ENCODE peak calls at places on chromosomes 12 and 14, in eight cellular contexts. R, G, E, J, P, D, F and Y are unnamed samples.

GRCh38 chr14:64114796-64115195 is 179.4 kb downstream of the ESR2 start:
- DNase-seq in R (no peak), G (no peak), E (no peak), J (no peak), P (no peak), D (no peak), F (no peak), Y (no peak)

GRCh38 chr14:72810201-72810600 is 83.7 kb downstream of the DPF3 start:
- DNase-seq in R (no peak), G (peak), E (no peak), J (no peak), P (no peak), D (no peak), F (no peak), Y (no peak)

GRCh38 chr14:73785336-73785833 is 66.2 kb upstream of the PTGR2 start:
- DNase-seq in R (peak), G (peak), E (peak), J (no peak), P (peak), D (peak), F (peak), Y (no peak)

GRCh38 chr14:96309128-96309906 is 53.3 kb downstream of the BDKRB1 start:
- DNase-seq in R (no peak), G (no peak), E (no peak), J (no peak), P (no peak), D (no peak), F (no peak), Y (peak)

GRCh38 chr14:51351997-51352396 is 112.0 kb downstream of the TMX1 start:
- DNase-seq in R (no peak), G (no peak), E (no peak), J (no peak), P (no peak), D (no peak), F (no peak), Y (no peak)

GRCh38 chr12:98418357-98419075 is 96.9 kb upstream of the TMPO start:
- DNase-seq in R (no peak), G (peak), E (peak), J (peak), P (peak), D (no peak), F (peak), Y (peak)

GRCh38 chr14:92579244-92579643 is 65.7 kb downstream of the RIN3 start:
- DNase-seq in R (no peak), G (peak), E (no peak), J (no peak), P (no peak), D (no peak), F (no peak), Y (no peak)

GRCh38 chr14:26104686-26105085 is 493.1 kb downstream of the NOVA1 start:
- DNase-seq in R (no peak), G (no peak), E (no peak), J (no peak), P (no peak), D (no peak), F (no peak), Y (no peak)

GRCh38 chr12:3972576-3972975 is 99.4 kb upstream of the PARP11 start:
- DNase-seq in R (no peak), G (no peak), E (no peak), J (no peak), P (no peak), D (no peak), F (no peak), Y (no peak)

GRCh38 chr12:100234591-100235304 is 32.1 kb downstream of the DEPDC4 start:
- DNase-seq in R (peak), G (peak), E (no peak), J (peak), P (peak), D (no peak), F (peak), Y (peak)

GRCh38 chr12:47772094-47772660 is 861 bp upstream of the SLC48A1 start:
- DNase-seq in R (no peak), G (no peak), E (no peak), J (no peak), P (no peak), D (no peak), F (no peak), Y (no peak)

GRCh38 chr12:90951418-90952110 is 3.4 kb downstream of the CCER1 start:
- DNase-seq in R (no peak), G (no peak), E (no peak), J (no peak), P (no peak), D (no peak), F (no peak), Y (no peak)

GRCh38 chr12:82097438-82097837 is 260.7 kb downstream of the CCDC59 start:
- DNase-seq in R (no peak), G (no peak), E (no peak), J (no peak), P (no peak), D (no peak), F (no peak), Y (no peak)

GRCh38 chr12:55733021-55733555 is 4.3 kb upstream of the CD63 start:
- DNase-seq in R (no peak), G (no peak), E (no peak), J (no peak), P (no peak), D (no peak), F (no peak), Y (no peak)

GRCh38 chr12:57260366-57260765 is 9.4 kb upstream of the STAC3 start:
- DNase-seq in R (no peak), G (no peak), E (no peak), J (no peak), P (no peak), D (no peak), F (no peak), Y (no peak)

GRCh38 chr12:54419088-54419887 is at the start of gene ITGA5:
- DNase-seq in R (no peak), G (peak), E (peak), J (peak), P (peak), D (peak), F (no peak), Y (peak)

GRCh38 chr12:7142057-7142644 is 12.0 kb downstream of the CLSTN3 start:
- DNase-seq in R (peak), G (peak), E (peak), J (peak), P (peak), D (peak), F (no peak), Y (peak)

GRCh38 chr14:31360919-31361662 is 59.3 kb downstream of the HEATR5A start:
- DNase-seq in R (no peak), G (peak), E (no peak), J (no peak), P (peak), D (no peak), F (no peak), Y (no peak)

GRCh38 chr14:57057803-57058202 is 210.9 kb downstream of the EXOC5 start:
- DNase-seq in R (no peak), G (no peak), E (no peak), J (no peak), P (no peak), D (no peak), F (no peak), Y (no peak)
- TF ChIP-seq CTCF in R (no peak), G (no peak), E (no peak), J (no peak), P (no peak), D (no peak), F (no peak), Y (no peak)

DNA sequence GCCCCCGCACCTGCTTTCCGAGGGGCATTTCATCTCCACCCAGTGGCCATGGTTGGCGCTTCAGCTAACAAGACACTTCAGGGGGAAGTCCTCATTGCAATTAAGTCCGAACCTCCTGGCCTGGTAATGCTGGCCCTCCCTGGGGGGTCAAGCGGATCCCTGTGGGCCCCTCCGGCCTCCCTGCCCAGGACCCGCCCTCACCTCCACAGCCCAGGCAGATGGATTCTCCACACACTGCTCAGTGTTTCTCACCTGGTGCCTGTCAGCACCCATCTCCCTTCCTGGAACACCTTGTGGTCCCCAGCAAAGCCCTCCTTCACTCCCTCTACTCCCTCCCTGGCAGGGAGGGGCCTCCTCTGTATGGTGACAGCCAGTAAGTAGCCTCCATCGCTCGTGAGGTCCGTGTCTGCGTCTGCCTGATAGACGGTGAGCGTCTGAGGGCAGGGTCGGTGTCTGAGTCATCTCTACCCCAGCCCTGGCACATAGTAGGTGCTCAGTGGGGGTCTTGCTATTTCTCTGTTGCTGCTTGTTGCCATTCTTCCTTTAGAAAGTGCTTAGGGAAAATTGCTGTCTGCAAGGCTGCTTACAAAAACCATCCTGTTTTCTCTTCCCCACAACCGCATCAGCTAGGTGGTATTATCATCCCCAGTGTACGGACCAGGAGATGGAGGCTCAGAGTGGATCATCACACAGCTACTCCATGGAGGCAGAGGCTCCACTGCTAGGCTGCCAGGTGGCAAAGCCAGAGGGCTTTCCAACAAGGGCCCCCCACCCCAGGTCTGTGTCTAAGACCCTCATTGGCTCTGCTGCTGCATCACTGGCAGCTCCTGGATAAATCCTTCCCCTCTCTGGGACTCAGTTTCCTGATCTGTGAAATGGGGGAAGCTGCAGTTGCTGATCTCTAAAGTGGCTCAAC is 39.7 kb upstream of the EML1 start:
- DNase-seq in R (no peak), G (no peak), E (no peak), J (no peak), P (no peak), D (no peak), F (no peak), Y (no peak)
- TF ChIP-seq CTCF in R (peak), G (no peak), E (no peak), J (no peak), P (no peak), D (no peak), F (no peak), Y (no peak)

GRCh38 chr14:69059658-69060648 is 80.9 kb upstream of the ACTN1 start:
- DNase-seq in R (no peak), G (peak), E (no peak), J (no peak), P (peak), D (no peak), F (peak), Y (no peak)

GRCh38 chr14:69054030-69054429 is 74.9 kb upstream of the ACTN1 start:
- DNase-seq in R (no peak), G (no peak), E (no peak), J (no peak), P (no peak), D (no peak), F (no peak), Y (no peak)

GRCh38 chr14:69055973-69056372 is 76.9 kb upstream of the ACTN1 start:
- DNase-seq in R (no peak), G (no peak), E (no peak), J (no peak), P (no peak), D (no peak), F (no peak), Y (no peak)

GRCh38 chr14:69055125-69055524 is 76.0 kb upstream of the ACTN1 start:
- DNase-seq in R (no peak), G (peak), E (no peak), J (no peak), P (peak), D (no peak), F (peak), Y (no peak)

DNA sequence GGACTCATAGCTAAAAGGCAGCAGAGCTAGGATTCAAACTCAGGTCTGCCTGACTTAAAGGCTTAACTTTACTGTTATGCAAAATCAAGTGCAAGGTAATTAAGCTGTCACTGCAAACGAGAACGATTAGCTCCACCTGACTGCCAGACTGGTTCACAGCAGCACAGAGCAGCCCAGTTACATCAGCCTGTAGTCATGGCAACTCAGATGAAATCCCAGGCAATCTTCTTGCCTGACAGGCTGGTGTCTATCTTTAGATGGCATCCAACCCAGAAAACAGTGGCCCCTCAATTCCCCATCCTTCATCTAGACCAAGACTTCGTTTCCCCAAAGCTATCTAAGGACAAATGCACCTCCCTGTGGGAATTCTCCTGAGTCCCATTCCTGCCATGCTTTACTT is 77.3 kb upstream of the ACTN1 start:
- DNase-seq in R (no peak), G (no peak), E (no peak), J (no peak), P (peak), D (no peak), F (no peak), Y (no peak)
- TF ChIP-seq CTCF in R (no peak), G (no peak), E (no peak), J (no peak), P (no peak), D (no peak), F (no peak), Y (no peak)

GRCh38 chr12:39618701-39619100 is 902 bp downstream of the ABCD2 start:
- DNase-seq in R (peak), G (no peak), E (no peak), J (no peak), P (no peak), D (no peak), F (no peak), Y (no peak)

GRCh38 chr12:39619316-39619659 is 315 bp downstream of the ABCD2 start:
- DNase-seq in R (peak), G (no peak), E (no peak), J (no peak), P (no peak), D (no peak), F (no peak), Y (no peak)

GRCh38 chr12:39621670-39622069 is 2.1 kb upstream of the ABCD2 start:
- DNase-seq in R (no peak), G (no peak), E (no peak), J (no peak), P (no peak), D (no peak), F (no peak), Y (no peak)

GRCh38 chr12:39620664-39621658 is 1.4 kb upstream of the ABCD2 start:
- DNase-seq in R (peak), G (peak), E (no peak), J (peak), P (no peak), D (no peak), F (no peak), Y (no peak)

GRCh38 chr12:39619660-39620433 is at the start of gene ABCD2:
- DNase-seq in R (peak), G (peak), E (peak), J (peak), P (peak), D (peak), F (peak), Y (peak)
- TF ChIP-seq CTCF in R (peak), G (no peak), E (no peak), J (no peak), P (peak), D (no peak), F (no peak), Y (no peak)

DNA sequence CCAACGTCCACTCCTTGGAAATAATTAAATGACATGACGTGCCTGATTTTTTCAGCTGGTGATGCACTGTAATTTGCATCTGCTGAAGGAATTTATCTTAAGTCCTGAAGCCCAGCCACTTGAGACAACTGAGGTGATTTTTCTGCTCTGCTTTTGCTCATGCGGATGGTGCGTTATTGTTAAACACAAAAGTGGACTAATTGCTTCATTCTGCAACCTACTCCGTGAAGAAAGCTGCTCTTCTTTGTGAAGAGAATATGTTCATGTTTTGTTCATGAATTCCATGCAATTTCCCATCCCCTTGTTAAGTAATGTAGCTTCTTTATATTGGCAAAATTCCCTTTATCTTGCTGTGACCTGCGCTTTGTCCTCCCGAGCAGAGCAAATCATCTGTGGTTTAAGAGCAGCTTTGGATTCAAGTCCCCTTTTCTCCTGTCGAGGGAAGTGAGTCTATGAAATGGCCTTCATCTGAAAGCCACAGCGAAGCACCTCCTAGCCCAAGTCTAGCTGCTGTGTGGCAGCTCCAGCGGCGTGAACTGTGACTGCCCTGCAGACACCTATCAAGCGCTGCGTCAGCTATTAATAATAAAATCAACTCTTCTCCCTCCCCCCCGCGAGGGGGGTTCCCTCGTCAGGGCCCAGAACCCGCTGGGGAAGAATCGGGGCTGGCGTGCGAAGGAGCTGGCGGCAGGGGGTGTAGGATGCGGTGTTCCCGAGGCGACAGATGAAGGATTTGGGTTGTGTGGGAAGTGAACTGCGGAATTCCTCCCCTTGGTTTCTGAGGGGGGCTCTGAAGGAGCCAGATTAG is 867 bp upstream of the ATP2A2 start:
- DNase-seq in R (peak), G (peak), E (no peak), J (peak), P (peak), D (peak), F (no peak), Y (peak)
- TF ChIP-seq CTCF in R (peak), G (no peak), E (no peak), J (no peak), P (no peak), D (no peak), F (no peak), Y (no peak)

DNA sequence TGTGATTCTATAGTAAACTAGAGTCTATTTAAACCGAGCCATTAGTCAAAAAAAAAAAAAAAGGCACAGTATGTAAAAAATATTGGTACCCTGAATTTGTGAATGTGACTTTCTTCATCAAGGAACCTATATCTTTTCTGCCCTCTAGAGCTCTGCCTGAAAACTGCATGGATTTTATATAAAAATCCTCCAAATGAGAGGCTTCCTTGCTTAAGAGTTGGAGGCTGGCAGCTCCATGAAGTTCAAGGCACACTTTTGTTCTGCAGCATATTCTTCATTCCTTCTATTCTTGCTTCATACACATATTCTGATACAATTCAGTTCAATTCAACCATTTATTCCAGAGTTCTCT is 23.1 kb upstream of the NKX2-8 start:
- DNase-seq in R (no peak), G (peak), E (no peak), J (no peak), P (no peak), D (no peak), F (no peak), Y (no peak)
- TF ChIP-seq CTCF in R (no peak), G (peak), E (no peak), J (no peak), P (peak), D (no peak), F (no peak), Y (no peak)

GRCh38 chr14:104968541-104969401 is 9.4 kb downstream of the AHNAK2 start:
- DNase-seq in R (peak), G (peak), E (no peak), J (no peak), P (peak), D (no peak), F (no peak), Y (no peak)
- TF ChIP-seq CTCF in R (no peak), G (peak), E (no peak), J (no peak), P (no peak), D (no peak), F (no peak), Y (no peak)

GRCh38 chr12:52308807-52309425 is 12.3 kb downstream of the KRT83 start:
- DNase-seq in R (no peak), G (no peak), E (no peak), J (no peak), P (no peak), D (no peak), F (no peak), Y (no peak)

GRCh38 chr12:52310622-52311281 is 10.4 kb downstream of the KRT83 start:
- DNase-seq in R (no peak), G (peak), E (no peak), J (no peak), P (no peak), D (no peak), F (no peak), Y (no peak)

GRCh38 chr12:52311282-52311643 is 9.9 kb downstream of the KRT83 start:
- DNase-seq in R (no peak), G (peak), E (no peak), J (no peak), P (no peak), D (no peak), F (no peak), Y (no peak)

GRCh38 chr12:52305921-52306705 is 14.8 kb upstream of the KRT81 start:
- DNase-seq in R (no peak), G (no peak), E (no peak), J (no peak), P (no peak), D (peak), F (no peak), Y (peak)

DNA sequence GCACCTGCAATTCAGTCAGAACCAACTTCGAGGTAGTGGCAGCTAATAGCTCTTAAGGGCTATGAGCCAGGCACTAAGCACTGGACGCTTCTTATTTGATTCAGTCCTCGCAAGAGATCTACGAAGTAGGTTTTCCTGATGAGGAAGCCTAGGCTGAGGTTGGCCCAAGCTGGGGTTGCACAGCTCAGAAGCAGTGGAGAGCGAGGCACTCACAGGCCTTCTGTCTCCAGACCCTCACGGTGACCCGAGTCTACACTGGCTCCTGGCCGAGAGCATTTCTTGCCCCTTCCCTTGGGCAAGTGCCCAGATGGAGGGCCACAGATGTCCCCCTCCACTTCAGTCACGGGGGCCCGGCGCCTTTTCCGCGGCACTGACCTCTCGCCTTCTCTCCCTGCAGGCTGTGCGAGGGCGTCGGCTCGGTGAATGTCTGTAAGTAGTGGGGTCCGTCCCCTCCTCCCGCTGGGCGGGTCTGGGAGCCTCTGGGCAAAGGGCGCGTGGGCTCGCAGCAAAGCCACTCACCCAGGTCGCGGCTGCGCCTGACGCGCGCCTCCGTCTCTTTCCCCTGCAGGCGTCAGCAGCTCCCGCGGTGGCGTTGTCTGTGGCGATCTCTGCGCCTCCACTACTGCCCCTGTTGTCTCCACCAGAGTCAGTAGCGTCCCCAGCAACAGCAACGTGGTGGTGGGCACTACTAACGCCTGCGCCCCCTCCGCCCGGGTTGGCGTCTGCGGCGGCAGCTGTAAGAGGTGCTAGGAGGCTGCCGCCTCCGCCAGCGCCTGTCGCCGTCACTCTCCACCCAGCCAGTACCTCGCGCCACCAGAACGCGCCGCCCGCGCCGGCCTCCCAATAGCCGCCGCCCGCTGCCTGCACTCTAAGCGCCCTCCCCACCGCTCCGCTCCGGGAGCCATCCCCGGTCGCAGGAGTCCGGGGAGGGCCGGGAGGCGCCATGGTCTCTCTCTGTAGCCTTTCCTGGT is 13.1 kb downstream of the KRT83 start:
- DNase-seq in R (no peak), G (peak), E (peak), J (no peak), P (no peak), D (peak), F (no peak), Y (peak)
- TF ChIP-seq CTCF in R (no peak), G (no peak), E (peak), J (no peak), P (no peak), D (peak), F (no peak), Y (no peak)